ENCODE peak calls at places on chromosomes 12 and 14, in ten cellular contexts. One of them, this sample, is unnamed.

GRCh38 chr14:77240336-77240915 is 30.6 kb downstream of the NGB start:
- DNase-seq in heart left ventricle: no peak
- DNase-seq in Peyer's patch: no peak
- DNase-seq in foreskin fibroblast: no peak
- DNase-seq in AG09319: no peak
- DNase-seq in IMR-90: no peak
- DNase-seq in MCF 10A: no peak
- DNase-seq in C1 segment of cervical spinal cord: no peak
- DNase-seq in Ammon's horn: no peak
- DNase-seq in stomach: no peak
- DNase-seq in this sample: no peak

GRCh38 chr12:104682790-104683279 is 226.1 kb downstream of the CHST11 start:
- DNase-seq in heart left ventricle: no peak
- DNase-seq in Peyer's patch: no peak
- DNase-seq in foreskin fibroblast: no peak
- DNase-seq in AG09319: no peak
- DNase-seq in IMR-90: no peak
- DNase-seq in MCF 10A: no peak
- DNase-seq in C1 segment of cervical spinal cord: no peak
- DNase-seq in Ammon's horn: no peak
- DNase-seq in stomach: no peak
- DNase-seq in this sample: no peak

GRCh38 chr14:99273025-99273723 is 1.2 kb upstream of the BCL11B start:
- DNase-seq in heart left ventricle: no peak
- DNase-seq in Peyer's patch: peak
- DNase-seq in foreskin fibroblast: peak
- DNase-seq in AG09319: no peak
- DNase-seq in IMR-90: no peak
- DNase-seq in MCF 10A: peak
- DNase-seq in C1 segment of cervical spinal cord: no peak
- DNase-seq in Ammon's horn: no peak
- DNase-seq in stomach: peak
- DNase-seq in this sample: peak

GRCh38 chr12:105547786-105548185 is 217.3 kb downstream of the C12orf75 start:
- DNase-seq in heart left ventricle: no peak
- DNase-seq in Peyer's patch: no peak
- DNase-seq in foreskin fibroblast: no peak
- DNase-seq in AG09319: no peak
- DNase-seq in IMR-90: no peak
- DNase-seq in MCF 10A: no peak
- DNase-seq in C1 segment of cervical spinal cord: no peak
- DNase-seq in Ammon's horn: no peak
- DNase-seq in stomach: no peak
- DNase-seq in this sample: no peak

GRCh38 chr12:99752740-99753139 is 105.2 kb downstream of the GARIN6 start:
- DNase-seq in heart left ventricle: no peak
- DNase-seq in Peyer's patch: no peak
- DNase-seq in foreskin fibroblast: no peak
- DNase-seq in AG09319: no peak
- DNase-seq in IMR-90: no peak
- DNase-seq in MCF 10A: peak
- DNase-seq in C1 segment of cervical spinal cord: no peak
- DNase-seq in Ammon's horn: no peak
- DNase-seq in stomach: no peak
- DNase-seq in this sample: no peak

GRCh38 chr14:25049559-25050493 is at the start of gene STXBP6:
- DNase-seq in heart left ventricle: peak
- DNase-seq in Peyer's patch: peak
- DNase-seq in foreskin fibroblast: peak
- DNase-seq in AG09319: no peak
- DNase-seq in IMR-90: peak
- DNase-seq in MCF 10A: no peak
- DNase-seq in C1 segment of cervical spinal cord: peak
- DNase-seq in Ammon's horn: peak
- DNase-seq in stomach: peak
- DNase-seq in this sample: peak

GRCh38 chr14:93183596-93184317 is 940 bp downstream of the MOAP1 start:
- DNase-seq in heart left ventricle: no peak
- DNase-seq in Peyer's patch: no peak
- DNase-seq in foreskin fibroblast: no peak
- DNase-seq in AG09319: no peak
- DNase-seq in IMR-90: no peak
- DNase-seq in MCF 10A: no peak
- DNase-seq in C1 segment of cervical spinal cord: no peak
- DNase-seq in Ammon's horn: no peak
- DNase-seq in stomach: no peak
- DNase-seq in this sample: no peak

GRCh38 chr14:75182820-75183219 is 6.4 kb upstream of the TMED10 start:
- DNase-seq in heart left ventricle: no peak
- DNase-seq in Peyer's patch: no peak
- DNase-seq in foreskin fibroblast: peak
- DNase-seq in AG09319: peak
- DNase-seq in IMR-90: peak
- DNase-seq in MCF 10A: peak
- DNase-seq in C1 segment of cervical spinal cord: no peak
- DNase-seq in Ammon's horn: peak
- DNase-seq in stomach: no peak
- DNase-seq in this sample: no peak